ENCODE peak calls at places on chromosomes 13 and 19, in five cellular contexts. Q is H1, N is HepG2, A is K562, E is GM12878. D is an unnamed sample.

GRCh38 chr13:106063591-106064308 is 471.7 kb downstream of the EFNB2 start:
- DNase-seq in Q (no peak), N (no peak), A (no peak), E (no peak), D (no peak)

GRCh38 chr19:3537438-3538240 is 1.3 kb upstream of the TEKTIP1 start:
- DNase-seq in Q (no peak), N (no peak), A (peak), E (no peak), D (no peak)

GRCh38 chr19:35380450-35381124 is 9.7 kb downstream of the GPR42 start:
- DNase-seq in Q (no peak), N (peak), A (peak), E (no peak), D (no peak)

GRCh38 chr13:19055611-19056010 is 126.0 kb downstream of the TUBA3C start:
- DNase-seq in Q (no peak), N (no peak), A (no peak), E (no peak), D (no peak)

GRCh38 chr13:35164324-35164932 is 222.4 kb downstream of the NBEA start:
- DNase-seq in Q (no peak), N (peak), A (peak), E (peak), D (peak)

GRCh38 chr19:46604781-46605355 is 3.7 kb downstream of the CALM3 start:
- DNase-seq in Q (no peak), N (no peak), A (no peak), E (no peak), D (no peak)

GRCh38 chr13:40060318-40061007 is 405.0 kb downstream of the COG6 start:
- DNase-seq in Q (no peak), N (no peak), A (no peak), E (peak), D (no peak)

GRCh38 chr19:29653398-29653797 is 11.9 kb upstream of the PLEKHF1 start:
- DNase-seq in Q (no peak), N (no peak), A (no peak), E (no peak), D (no peak)

GRCh38 chr19:46365561-46365960 is 18.7 kb downstream of the PPP5C start:
- DNase-seq in Q (no peak), N (no peak), A (no peak), E (no peak), D (no peak)

GRCh38 chr13:77374786-77375185 is 47.9 kb upstream of the MYCBP2 start:
- DNase-seq in Q (no peak), N (no peak), A (no peak), E (no peak), D (no peak)

GRCh38 chr19:44356383-44357111 is at the start of gene ZNF112:
- DNase-seq in Q (peak), N (peak), A (peak), E (peak), D (peak)

GRCh38 chr19:1970806-1971502 is 30.0 kb downstream of the CSNK1G2 start:
- DNase-seq in Q (no peak), N (no peak), A (no peak), E (no peak), D (no peak)

GRCh38 chr19:18737337-18737953 is 53.7 kb downstream of the COMP start:
- DNase-seq in Q (no peak), N (no peak), A (no peak), E (no peak), D (no peak)

GRCh38 chr19:48815870-48816501 is 5.2 kb upstream of the BCAT2 start:
- DNase-seq in Q (no peak), N (peak), A (peak), E (no peak), D (peak)

GRCh38 chr19:6103217-6103644 is 7.1 kb downstream of the RFX2 start:
- DNase-seq in Q (no peak), N (no peak), A (no peak), E (no peak), D (no peak)

GRCh38 chr19:12527034-12527836 is 24.0 kb downstream of the ZNF564 start:
- DNase-seq in Q (no peak), N (no peak), A (no peak), E (no peak), D (peak)

GRCh38 chr13:40666905-40667621 is 622 bp upstream of the FOXO1 start:
- DNase-seq in Q (no peak), N (peak), A (no peak), E (no peak), D (peak)

GRCh38 chr13:30157616-30157993 is 149.7 kb downstream of the KATNAL1 start:
- DNase-seq in Q (no peak), N (no peak), A (no peak), E (peak), D (no peak)

GRCh38 chr13:44866512-44866911 is 122.8 kb downstream of the NUFIP1 start:
- DNase-seq in Q (no peak), N (no peak), A (no peak), E (no peak), D (no peak)

GRCh38 chr13:85974604-85975366 is 175.6 kb upstream of the SLITRK6 start:
- DNase-seq in Q (no peak), N (no peak), A (no peak), E (no peak), D (no peak)

GRCh38 chr19:39399684-39400465 is 6.8 kb upstream of the ZFP36 start:
- DNase-seq in Q (no peak), N (no peak), A (no peak), E (no peak), D (no peak)

GRCh38 chr13:37105251-37105714 is at the start of gene CSNK1A1L:
- DNase-seq in Q (no peak), N (no peak), A (no peak), E (no peak), D (no peak)

GRCh38 chr19:10219678-10220077 is 11.5 kb downstream of the S1PR2 start:
- DNase-seq in Q (peak), N (peak), A (peak), E (peak), D (peak)

GRCh38 chr19:13689050-13689449 is 75.3 kb upstream of the MRI1 start:
- DNase-seq in Q (no peak), N (peak), A (peak), E (peak), D (peak)

GRCh38 chr13:67219113-67219512 is 11.0 kb downstream of the PCDH9 start:
- DNase-seq in Q (no peak), N (no peak), A (no peak), E (no peak), D (no peak)

GRCh38 chr19:34128558-34129250 is 43.6 kb upstream of the LSM14A start:
- DNase-seq in Q (no peak), N (no peak), A (no peak), E (no peak), D (no peak)

GRCh38 chr19:3507371-3508120 is 1.4 kb downstream of the FZR1 start:
- DNase-seq in Q (no peak), N (peak), A (peak), E (no peak), D (peak)

GRCh38 chr19:4059493-4059880 is 7.2 kb downstream of the ZBTB7A start:
- DNase-seq in Q (no peak), N (no peak), A (no peak), E (no peak), D (no peak)

GRCh38 chr19:1248454-1249297 is at the start of gene MIDN:
- DNase-seq in Q (no peak), N (peak), A (peak), E (no peak), D (peak)

GRCh38 chr19:38233740-38234251 is 9.8 kb upstream of the DPF1 start:
- DNase-seq in Q (no peak), N (peak), A (peak), E (no peak), D (peak)

GRCh38 chr19:28864577-28865042 is 348.3 kb downstream of the UQCRFS1 start:
- DNase-seq in Q (no peak), N (no peak), A (no peak), E (no peak), D (no peak)

GRCh38 chr13:40466271-40466670 is 200.2 kb downstream of the FOXO1 start:
- DNase-seq in Q (no peak), N (no peak), A (no peak), E (no peak), D (no peak)

GRCh38 chr19:17949956-17950309 is 17.0 kb upstream of the KCNN1 start:
- DNase-seq in Q (no peak), N (no peak), A (no peak), E (no peak), D (peak)

GRCh38 chr13:40406405-40407138 is 259.9 kb downstream of the FOXO1 start:
- DNase-seq in Q (no peak), N (peak), A (no peak), E (no peak), D (no peak)

DNA sequence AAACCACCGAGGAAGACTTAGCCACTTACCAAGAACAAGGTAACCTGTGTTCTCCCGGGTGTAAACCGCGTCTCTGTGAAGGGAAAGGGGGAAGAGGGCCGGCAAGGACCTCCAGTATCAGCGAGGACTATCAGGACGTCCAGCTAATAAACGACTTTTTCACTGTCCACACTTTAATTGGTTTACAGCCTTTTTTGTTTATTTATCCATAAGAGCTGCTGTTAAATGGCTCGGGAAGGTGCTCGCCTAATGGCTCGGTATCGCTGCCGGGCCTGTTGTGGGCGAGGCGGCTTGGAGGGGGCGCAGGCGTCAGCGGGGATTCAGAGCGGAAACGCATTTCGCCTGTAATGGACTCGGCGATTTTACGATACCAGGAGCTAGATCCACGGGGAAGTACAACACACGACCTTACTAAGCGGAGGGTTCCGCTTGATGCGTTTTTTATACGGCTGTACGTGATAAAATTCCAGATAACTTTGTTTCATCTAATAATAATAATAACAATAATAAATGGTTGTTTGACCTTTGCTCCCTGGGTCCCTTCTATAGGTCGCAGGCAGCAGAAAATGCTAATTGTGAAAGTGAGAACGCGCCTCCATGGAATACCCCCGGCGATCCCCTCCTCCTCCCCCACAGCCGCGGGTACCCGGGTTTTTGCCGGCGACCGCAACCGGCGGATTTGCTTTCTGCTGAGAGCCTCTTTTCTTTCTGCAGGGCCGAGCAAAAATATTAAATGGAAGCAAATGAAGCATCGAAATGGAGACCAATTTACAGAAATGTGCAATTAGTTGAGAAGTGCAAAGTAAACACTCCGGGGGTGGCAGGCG is 2.5 kb upstream of the PDX1 start:
- DNase-seq in Q (no peak), N (no peak), A (no peak), E (no peak), D (peak)
- H2AFZ ChIP-seq in Q (no peak), N (no peak), A (no peak), E (no peak), D (no peak)

DNA sequence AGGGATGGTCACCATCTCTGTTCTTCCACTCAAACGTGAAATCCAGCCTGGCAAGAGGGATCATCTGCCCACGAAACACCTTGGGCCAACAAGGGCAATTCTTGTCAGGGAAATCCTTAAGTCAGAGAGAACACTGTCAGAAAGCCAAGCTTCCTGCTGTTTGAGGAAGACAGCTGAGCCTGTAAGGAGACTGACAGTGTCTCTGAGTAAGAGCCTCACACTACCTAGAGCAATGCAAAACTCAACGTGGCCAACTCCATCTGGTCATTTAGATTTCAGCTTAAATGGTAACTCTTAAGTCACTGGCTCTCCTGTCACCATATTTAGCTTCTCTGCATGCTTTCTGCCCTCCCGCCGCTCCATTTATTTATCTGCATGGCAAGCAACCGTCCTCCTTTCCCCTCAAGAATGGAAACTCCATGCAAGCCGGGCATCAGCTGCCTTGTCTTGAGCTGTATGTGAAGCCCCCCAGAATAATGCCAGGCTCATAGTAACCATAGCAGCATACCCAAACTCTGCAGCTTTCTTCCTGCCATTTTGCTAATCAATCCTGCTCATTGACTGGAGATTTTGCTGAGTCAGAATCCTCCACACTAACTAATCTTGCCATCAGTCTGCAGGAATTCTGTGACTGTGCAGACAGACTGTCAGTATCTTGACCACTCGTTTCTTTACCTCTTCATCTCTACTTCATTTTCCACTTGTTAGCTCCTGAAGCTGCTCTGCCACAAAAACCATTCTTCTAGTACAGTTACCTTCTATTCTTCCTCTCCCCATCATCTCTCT is 159.8 kb downstream of the IRS2 start:
- DNase-seq in Q (no peak), N (no peak), A (no peak), E (no peak), D (no peak)
- TF ChIP-seq CREB1 in Q (no peak), N (no peak), A (no peak), E (no peak), D (no peak)

DNA sequence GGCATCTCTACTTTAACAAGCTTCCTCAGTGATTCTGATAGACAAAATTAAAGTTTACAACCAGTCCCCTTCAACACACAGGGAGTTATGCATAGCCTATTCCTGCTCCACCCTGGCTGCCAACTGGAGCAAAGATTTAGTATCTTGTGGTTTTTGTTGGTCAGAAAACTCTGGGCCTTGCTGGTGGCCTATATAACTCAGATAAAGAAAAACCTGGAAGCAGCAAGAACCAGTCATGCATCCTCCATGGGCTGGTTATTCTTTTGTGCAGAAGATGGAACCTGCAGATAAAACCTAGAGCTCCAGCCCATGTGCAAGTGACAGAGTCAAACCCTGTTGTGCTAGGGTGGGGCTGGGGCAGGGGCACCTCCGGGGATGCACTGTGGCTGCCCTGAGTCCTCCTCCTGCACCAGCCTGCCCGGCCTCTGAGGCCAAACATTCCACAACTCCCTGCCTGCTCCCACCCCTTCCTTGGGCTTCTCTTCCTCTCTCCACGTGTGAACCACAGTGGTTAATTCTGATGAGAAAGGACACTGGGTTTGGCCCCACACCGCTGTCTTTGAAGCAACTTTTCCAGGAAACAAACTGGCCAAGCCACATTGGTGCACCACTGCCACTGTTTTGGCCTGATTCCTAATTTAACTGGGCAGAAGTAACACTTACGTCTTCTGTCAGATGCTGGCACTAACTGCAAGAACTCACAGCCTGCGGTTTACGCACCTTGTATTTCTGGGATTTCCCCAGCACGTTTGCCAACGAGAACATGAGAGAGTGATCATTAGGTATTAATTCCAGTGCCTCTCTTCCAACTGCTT is 23.3 kb upstream of the GGACT start:
- DNase-seq in Q (no peak), N (no peak), A (peak), E (no peak), D (no peak)
- H2AFZ ChIP-seq in Q (no peak), N (no peak), A (no peak), E (peak), D (no peak)

GRCh38 chr19:50325310-50326100 is 3.7 kb downstream of the KCNC3 start:
- DNase-seq in Q (peak), N (peak), A (peak), E (no peak), D (peak)
- TF ChIP-seq CREB1 in Q (peak), N (no peak), A (no peak), E (no peak), D (no peak)

DNA sequence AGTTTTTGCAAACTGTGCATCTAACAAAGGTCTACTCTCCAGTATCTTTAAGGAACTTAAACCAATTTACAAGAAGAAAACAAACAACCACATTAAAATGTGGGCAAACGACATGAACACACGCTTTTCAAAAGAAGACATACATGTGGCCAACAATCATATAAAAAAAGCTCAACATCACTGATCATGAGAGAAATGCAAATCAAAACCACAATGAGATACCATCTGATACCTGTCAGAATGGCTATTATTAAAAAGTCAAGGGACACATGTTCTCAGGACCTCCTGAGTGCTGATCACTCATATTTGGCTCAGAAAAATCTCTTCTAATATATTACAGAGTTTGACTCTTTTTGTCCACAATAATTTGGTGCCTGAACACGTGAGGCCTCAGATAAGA is 14.2 kb upstream of the LILRB1 start:
- DNase-seq in Q (no peak), N (no peak), A (no peak), E (peak), D (no peak)
- H2AFZ ChIP-seq in Q (no peak), N (no peak), A (no peak), E (no peak), D (no peak)

GRCh38 chr13:113848020-113848419 is 15.9 kb downstream of the GAS6 start:
- DNase-seq in Q (no peak), N (no peak), A (no peak), E (no peak), D (no peak)

GRCh38 chr13:113848431-113849260 is 15.2 kb downstream of the GAS6 start:
- DNase-seq in Q (no peak), N (no peak), A (no peak), E (no peak), D (no peak)

GRCh38 chr13:113845723-113846638 is 17.9 kb downstream of the GAS6 start:
- DNase-seq in Q (no peak), N (no peak), A (no peak), E (no peak), D (no peak)

GRCh38 chr13:113845055-113845454 is 18.8 kb downstream of the GAS6 start:
- DNase-seq in Q (no peak), N (peak), A (no peak), E (no peak), D (no peak)

GRCh38 chr13:113846639-113847318 is 17.1 kb downstream of the GAS6 start:
- DNase-seq in Q (no peak), N (no peak), A (no peak), E (no peak), D (no peak)
- TF ChIP-seq CREB1 in Q (no peak), N (no peak), A (no peak), E (no peak), D (no peak)